ENCODE peak calls at places on chromosome 1, in four cellular contexts. X is NB4; D is activated naive CD4-positive, alpha-beta T cell; C is NCI-H1092 treated with DMSO at 0.1 percent for 48 hours. V is an unnamed sample.

GRCh38 chr1:173224280-173224886 is 17.3 kb upstream of the TNFSF4 start:
- DNase-seq in C (no peak), D (no peak), X (no peak), V (no peak)

GRCh38 chr1:230852959-230853358 is 15.4 kb downstream of the C1orf198 start:
- DNase-seq in X (no peak), D (no peak), C (no peak), V (no peak)

GRCh38 chr1:237386362-237387143 is 344.6 kb downstream of the RYR2 start:
- DNase-seq in X (peak; percentile 44), C (peak; percentile 22), D (no peak), V (peak; percentile 40)

GRCh38 chr1:181148636-181149035 is 60.1 kb downstream of the IER5 start:
- DNase-seq in D (no peak), C (no peak), X (no peak), V (no peak)

GRCh38 chr1:100627018-100627716 is 89.2 kb downstream of the GPR88 start:
- DNase-seq in D (no peak), C (no peak), X (peak; percentile 16), V (no peak)

GRCh38 chr1:112699425-112700144 is 7.3 kb downstream of the RHOC start:
- DNase-seq in D (no peak), C (no peak), X (no peak), V (no peak)

GRCh38 chr1:167629681-167630567 is at the start of gene RCSD1:
- DNase-seq in X (peak; percentile 86), C (no peak), D (no peak), V (no peak)

GRCh38 chr1:183733610-183734219 is 71.2 kb upstream of the RGL1 start:
- DNase-seq in X (no peak), C (no peak), D (no peak), V (peak; percentile 43)

GRCh38 chr1:79588719-79589118 is 582.2 kb upstream of the ADGRL4 start:
- DNase-seq in X (no peak), C (no peak), D (no peak), V (no peak)

GRCh38 chr1:145758575-145758974 is 39.3 kb downstream of the CD160 start:
- DNase-seq in D (no peak), C (no peak), X (no peak), V (no peak)

GRCh38 chr1:82392513-82392912 is 591.8 kb downstream of the ADGRL2 start:
- DNase-seq in D (no peak), X (no peak), C (no peak), V (no peak)

GRCh38 chr1:7470904-7471638 is 300.0 kb upstream of the VAMP3 start:
- DNase-seq in D (no peak), X (peak; percentile 10), C (no peak), V (peak; percentile 40)

GRCh38 chr1:100834779-100835645 is 59.6 kb downstream of the EXTL2 start:
- DNase-seq in X (peak; percentile 38), C (no peak), D (no peak), V (no peak)

GRCh38 chr1:171868217-171868616 is 26.9 kb downstream of the DNM3 start:
- DNase-seq in C (no peak), X (no peak), D (no peak), V (peak; percentile 70)

GRCh38 chr1:95098196-95098595 is 19.0 kb upstream of the TLCD4 start:
- DNase-seq in D (no peak), X (no peak), C (no peak), V (no peak)

GRCh38 chr1:111281411-111281810 is 9.2 kb upstream of the CHIA start:
- DNase-seq in X (no peak), D (no peak), C (no peak), V (no peak)

GRCh38 chr1:222886194-222887126 is 71.6 kb downstream of the DISP1 start:
- DNase-seq in C (no peak), X (no peak), D (no peak), V (no peak)

GRCh38 chr1:6889875-6890480 is 104.7 kb downstream of the CAMTA1 start:
- DNase-seq in C (peak; percentile 54), X (peak; percentile 56), D (no peak), V (peak; percentile 73)

GRCh38 chr1:37865348-37866119 is 6.1 kb upstream of the MTF1 start:
- DNase-seq in D (no peak), C (no peak), X (no peak), V (no peak)

GRCh38 chr1:238143038-238143437 is 252.3 kb upstream of the ZP4 start:
- DNase-seq in C (no peak), X (no peak), D (no peak), V (no peak)

GRCh38 chr1:213443415-213443814 is 392.4 kb downstream of the RPS6KC1 start:
- DNase-seq in C (no peak), X (no peak), D (no peak), V (no peak)

GRCh38 chr1:234776256-234776874 is 166.4 kb upstream of the IRF2BP2 start:
- DNase-seq in C (no peak), X (peak; percentile 31), D (peak; percentile 18), V (no peak)

GRCh38 chr1:75614455-75615379 is 3.8 kb upstream of the SLC44A5 start:
- DNase-seq in C (peak; percentile 60), X (no peak), D (no peak), V (peak; percentile 18)

GRCh38 chr1:59008599-59009347 is 224.9 kb upstream of the JUN start:
- DNase-seq in C (no peak), X (no peak), D (no peak), V (no peak)

GRCh38 chr1:15150376-15150775 is 3.2 kb upstream of the TMEM51 start:
- DNase-seq in D (no peak), C (no peak), X (no peak), V (no peak)

GRCh38 chr1:203462143-203462542 is 13.5 kb upstream of the PRELP start:
- DNase-seq in C (no peak), X (no peak), D (no peak), V (no peak)

GRCh38 chr1:200971955-200972711 is 51.4 kb downstream of the KIF21B start:
- DNase-seq in D (peak; percentile 37), X (peak; percentile 70), C (peak; percentile 44), V (peak; percentile 31)

V was measured in cerebellar cortex.